ENCODE peak calls at places on chromosome 5, in four cellular contexts. U is cardiac fibroblast, S is kidney epithelial cell, X is heart right ventricle. P is an unnamed sample.

GRCh38 chr5:10229306-10230048 is 20.2 kb downstream of the ATPSCKMT start:
- DNase-seq in S (no peak), X (no peak), U (peak; percentile 90), P (no peak)

GRCh38 chr5:95841914-95842812 is 19.6 kb upstream of the GLRX start:
- DNase-seq in X (no peak), U (peak; percentile 98), S (no peak), P (no peak)

GRCh38 chr5:140322751-140323731 is 20.1 kb upstream of the PFDN1 start:
- DNase-seq in S (peak; percentile 89), X (peak; percentile 38), U (peak; percentile 98), P (peak; percentile 83)

GRCh38 chr5:72451771-72452505 is 55.3 kb downstream of the ZNF366 start:
- DNase-seq in U (peak; percentile 100), X (peak; percentile 57), S (no peak), P (no peak)

GRCh38 chr5:147522435-147522834 is 12.6 kb upstream of the DPYSL3 start:
- DNase-seq in S (no peak), U (peak; percentile 65), X (no peak), P (no peak)

GRCh38 chr5:40960027-40960426 is 50.7 kb downstream of the C7 start:
- DNase-seq in X (no peak), S (no peak), U (peak; percentile 23), P (no peak)

GRCh38 chr5:68369436-68370125 is 154.0 kb downstream of the PIK3R1 start:
- DNase-seq in S (no peak), X (no peak), U (no peak), P (no peak)

GRCh38 chr5:67842806-67843205 is 372.8 kb upstream of the PIK3R1 start:
- DNase-seq in S (no peak), U (peak; percentile 22), X (no peak), P (no peak)

GRCh38 chr5:1997640-1998347 is 115.1 kb upstream of the IRX4 start:
- DNase-seq in S (no peak), U (no peak), X (no peak), P (no peak)

GRCh38 chr5:95554647-95555548 is at the start of the genes ARSK and SKIC3:
- DNase-seq in X (peak; percentile 91), U (peak; percentile 100), S (peak; percentile 94), P (peak; percentile 98)

GRCh38 chr5:90855296-90855990 is 296.8 kb downstream of the ADGRV1 start:
- DNase-seq in U (peak; percentile 2), S (no peak), X (no peak), P (no peak)

GRCh38 chr5:181261320-181262085 is 560 bp upstream of the TRIM52 start:
- DNase-seq in U (peak; percentile 78), S (no peak), X (peak; percentile 71), P (no peak)

GRCh38 chr5:72465601-72466563 is 41.3 kb downstream of the ZNF366 start:
- DNase-seq in X (no peak), S (peak; percentile 47), U (peak; percentile 59), P (no peak)

GRCh38 chr5:53643445-53643844 is 83.0 kb downstream of the NDUFS4 start:
- DNase-seq in U (no peak), S (no peak), X (no peak), P (no peak)

GRCh38 chr5:51843893-51844292 is 460.6 kb downstream of the ISL1 start:
- DNase-seq in U (no peak), S (no peak), X (no peak), P (no peak)

GRCh38 chr5:12901696-12902095 is 997.5 kb upstream of the CTNND2 start:
- DNase-seq in S (no peak), X (no peak), U (no peak), P (no peak)

GRCh38 chr5:43555895-43556606 is 826 bp downstream of the PAIP1 start:
- DNase-seq in U (peak; percentile 43), S (no peak), X (peak; percentile 60), P (no peak)

GRCh38 chr5:66157046-66157445 is 12.9 kb downstream of the SREK1 start:
- DNase-seq in X (no peak), U (no peak), S (no peak), P (no peak)

GRCh38 chr5:174733836-174734235 is 9.5 kb downstream of the MSX2 start:
- DNase-seq in X (no peak), S (no peak), U (no peak), P (no peak)

GRCh38 chr5:95958308-95959014 is 3.2 kb downstream of the ELL2 start:
- DNase-seq in X (no peak), S (no peak), U (peak; percentile 48), P (no peak)

GRCh38 chr5:172913117-172913850 is 45.9 kb upstream of the RPL26L1 start:
- DNase-seq in U (no peak), S (no peak), X (no peak), P (no peak)

DNA sequence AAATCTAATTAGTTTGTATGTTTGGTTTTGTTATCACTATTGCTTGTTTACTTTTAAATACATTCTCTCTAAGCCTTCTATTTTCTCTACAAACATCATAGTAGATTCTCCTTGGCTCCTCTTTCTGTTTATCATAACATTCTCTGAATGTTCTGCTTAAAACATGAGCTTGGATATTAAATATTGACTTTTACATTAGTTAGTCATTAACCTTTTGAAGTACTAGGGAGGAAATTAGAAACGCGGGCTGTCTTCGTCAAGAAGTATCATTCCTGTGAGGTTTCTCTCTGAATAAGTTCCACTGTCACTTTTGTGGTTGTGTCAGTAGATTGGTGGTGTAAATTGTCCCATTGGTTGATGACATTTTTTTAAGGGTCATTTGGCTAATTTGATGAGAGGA is 821.5 kb downstream of the EFNA5 start:
- DNase-seq in U (no peak), X (no peak), S (no peak), P (no peak)
- H3K4me3 ChIP-seq in U (no peak overlapping the region), X (no peak overlapping the region), S (no peak overlapping the region), P (no peak overlapping the region)

GRCh38 chr5:159509002-159509660 is 178.8 kb upstream of the IL12B start:
- DNase-seq in S (no peak), X (no peak), U (no peak), P (no peak)

GRCh38 chr5:159508344-159508743 is 178.1 kb upstream of the IL12B start:
- DNase-seq in U (no peak), S (no peak), X (no peak), P (no peak)

GRCh38 chr5:159507661-159508060 is 177.4 kb upstream of the IL12B start:
- DNase-seq in X (no peak), U (no peak), S (no peak), P (no peak)

GRCh38 chr5:159511570-159511969 is 181.3 kb upstream of the IL12B start:
- DNase-seq in X (no peak), S (no peak), U (peak; percentile 46), P (no peak)

GRCh38 chr5:159510282-159510681 is 180.0 kb upstream of the IL12B start:
- DNase-seq in U (no peak), S (no peak), X (peak; percentile 71), P (no peak)
- TF ChIP-seq CTCF in U (no peak), S (no peak), X (no peak), P (no peak)

DNA sequence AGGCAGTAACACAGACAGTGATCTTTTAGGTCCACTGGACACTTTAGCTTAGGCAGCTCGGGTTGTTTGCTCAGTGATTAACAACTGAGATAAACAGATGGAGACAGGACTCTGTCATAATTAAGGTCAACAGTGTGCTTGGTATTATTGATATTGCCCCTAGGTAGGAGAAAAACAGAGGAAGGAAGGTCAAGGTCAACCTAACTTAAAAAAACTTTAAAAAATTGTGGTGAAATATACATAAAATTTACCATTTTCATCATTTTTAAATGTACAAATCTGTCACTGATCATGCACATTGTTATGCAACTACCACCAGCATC is 2.1 kb upstream of the HSPA4 start:
- DNase-seq in X (no peak), S (no peak), U (no peak), P (no peak)
- H3K4me3 ChIP-seq in X (no peak overlapping the region), S (no peak overlapping the region), U (no peak overlapping the region), P (no peak overlapping the region)

GRCh38 chr5:97726106-97726505 is 543.1 kb upstream of the RIOK2 start:
- DNase-seq in S (no peak), U (peak; percentile 20), X (no peak), P (no peak)
- TF ChIP-seq CTCF in S (no peak), U (peak; percentile 48), X (no peak), P (no peak)

DNA sequence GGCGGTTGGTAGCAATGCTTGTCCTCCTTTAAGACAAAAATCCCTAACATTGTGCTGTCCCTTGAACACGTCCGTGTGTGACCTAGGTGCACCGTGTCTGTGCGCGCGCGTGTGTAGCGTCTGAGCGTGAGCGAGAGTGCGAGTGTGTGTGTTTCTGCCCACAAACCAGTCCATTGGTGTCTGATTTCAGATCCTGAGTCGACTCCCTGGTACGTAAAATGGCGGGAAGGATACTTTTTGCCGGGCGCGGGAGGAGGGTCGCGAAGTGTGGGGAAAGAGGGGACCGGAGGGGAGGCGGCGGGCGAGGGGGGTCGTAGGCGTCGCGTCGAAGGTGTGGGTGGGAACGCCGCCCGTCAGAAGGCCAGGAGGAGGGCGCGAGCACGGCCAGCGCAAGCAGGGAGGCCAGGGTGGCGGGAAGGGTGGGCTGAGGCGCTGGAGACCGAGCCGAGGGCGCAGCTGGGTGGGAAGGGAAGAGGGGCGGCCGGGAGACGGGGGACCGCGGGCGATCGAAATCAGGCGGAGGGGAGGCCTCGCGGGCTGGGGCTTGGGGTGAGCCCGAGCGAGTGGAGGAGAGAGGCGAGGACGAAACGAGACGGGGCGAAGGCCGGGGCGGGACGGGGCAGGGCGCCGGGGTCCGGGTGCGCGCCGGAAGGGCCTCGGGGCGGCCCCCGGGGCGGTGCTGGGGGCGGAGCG is 8.8 kb downstream of the OTP start:
- DNase-seq in S (no peak), X (no peak), U (no peak), P (no peak)
- H3K4me3 ChIP-seq in S (no peak overlapping the region), X (peak overlapping the region; percentile 41), U (no peak overlapping the region), P (no peak overlapping the region)

DNA sequence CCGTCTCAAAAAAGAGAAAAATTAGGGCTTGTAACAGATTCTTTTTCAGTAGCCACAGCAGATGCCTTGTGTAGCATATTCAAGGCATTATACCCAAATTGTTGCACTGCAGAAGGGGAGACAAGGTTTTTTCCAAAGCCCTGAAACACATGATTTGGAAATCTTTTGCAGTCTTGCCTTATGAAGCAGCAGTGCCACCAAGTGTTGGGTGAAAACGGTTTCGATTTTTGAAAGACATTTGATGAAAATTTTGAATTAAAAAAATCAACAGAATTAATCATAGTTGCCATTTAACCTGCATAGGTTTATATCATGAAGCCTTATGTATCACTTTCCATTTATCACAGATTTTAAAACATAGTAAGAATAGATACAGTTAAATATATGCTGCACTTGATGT is 479.5 kb downstream of the TAF11L14 start:
- DNase-seq in X (no peak), U (peak; percentile 17), S (no peak), P (no peak)
- TF ChIP-seq CTCF in X (no peak), U (no peak), S (peak; percentile 3), P (no peak)

DNA sequence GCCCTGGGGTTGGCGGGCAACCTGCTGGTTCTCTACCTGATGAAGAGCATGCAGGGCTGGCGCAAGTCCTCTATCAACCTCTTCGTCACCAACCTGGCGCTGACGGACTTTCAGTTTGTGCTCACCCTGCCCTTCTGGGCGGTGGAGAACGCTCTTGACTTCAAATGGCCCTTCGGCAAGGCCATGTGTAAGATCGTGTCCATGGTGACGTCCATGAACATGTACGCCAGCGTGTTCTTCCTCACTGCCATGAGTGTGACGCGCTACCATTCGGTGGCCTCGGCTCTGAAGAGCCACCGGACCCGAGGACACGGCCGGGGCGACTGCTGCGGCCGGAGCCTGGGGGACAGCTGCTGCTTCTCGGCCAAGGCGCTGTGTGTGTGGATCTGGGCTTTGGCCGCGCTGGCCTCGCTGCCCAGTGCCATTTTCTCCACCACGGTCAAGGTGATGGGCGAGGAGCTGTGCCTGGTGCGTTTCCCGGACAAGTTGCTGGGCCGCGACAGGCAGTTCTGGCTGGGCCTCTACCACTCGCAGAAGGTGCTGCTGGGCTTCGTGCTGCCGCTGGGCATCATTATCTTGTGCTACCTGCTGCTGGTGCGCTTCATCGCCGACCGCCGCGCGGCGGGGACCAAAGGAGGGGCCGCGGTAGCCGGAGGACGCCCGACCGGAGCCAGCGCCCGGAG is 972 bp downstream of the RXFP3 start:
- DNase-seq in X (peak; percentile 8), S (no peak), U (peak; percentile 18), P (no peak)
- H3K4me3 ChIP-seq in X (peak overlapping the region; percentile 50), S (peak overlapping the region; percentile 11), U (peak overlapping the region; percentile 45), P (peak overlapping the region; percentile 60)